ENCODE peak calls at places on chromosomes 4 and X, in five cellular contexts. O, T, J, D and P are unnamed samples. For H3K36me3, the result is how much of the 10 kb centered on the place peaks cover.

GRCh38 chrX:24858004-24858746 is 157.6 kb downstream of the ARX start:
- DNase-seq in O (no peak), T (no peak), D (no peak), J (no peak), P (no peak)

GRCh38 chrX:28586891-28587635 is at the start of gene IL1RAPL1:
- DNase-seq in D (no peak), T (no peak), J (peak), O (no peak), P (no peak)

GRCh38 chrX:101956556-101956955 is 24.7 kb upstream of the ZMAT1 start:
- DNase-seq in T (no peak), O (no peak), D (no peak), J (no peak), P (no peak)

GRCh38 chr4:166195101-166195500 is 322.1 kb downstream of the TLL1 start:
- DNase-seq in D (no peak), J (no peak), O (no peak), T (no peak), P (no peak)

GRCh38 chr4:167290684-167291083 is 56.4 kb upstream of the SPOCK3 start:
- DNase-seq in T (no peak), O (no peak), J (no peak), D (no peak), P (no peak)

GRCh38 chr4:145824469-145824868 is 114.2 kb downstream of the ZNF827 start:
- DNase-seq in O (no peak), J (peak), T (no peak), D (no peak), P (no peak)

GRCh38 chrX:77527233-77528001 is 80.2 kb downstream of the FGF16 start:
- DNase-seq in O (peak), D (no peak), J (peak), T (no peak), P (peak)

GRCh38 chrX:107826286-107827136 is 845 bp downstream of the MID2 start:
- DNase-seq in D (peak), T (peak), J (peak), O (peak), P (peak)

GRCh38 chrX:116607766-116608165 is 145.0 kb upstream of the CT83 start:
- DNase-seq in J (no peak), O (no peak), D (no peak), T (no peak), P (no peak)

GRCh38 chr4:26931961-26932360 is 71.3 kb downstream of the STIM2 start:
- DNase-seq in J (no peak), D (no peak), O (no peak), T (no peak), P (no peak)

GRCh38 chr4:39526810-39527295 is 386 bp downstream of the UGDH start:
- DNase-seq in O (no peak), J (no peak), D (no peak), T (no peak), P (peak)

GRCh38 chrX:148620023-148620422 is 119.6 kb downstream of the AFF2 start:
- DNase-seq in T (no peak), O (no peak), D (no peak), J (no peak), P (no peak)

GRCh38 chr4:25076625-25077413 is 46.1 kb upstream of the LGI2 start:
- DNase-seq in O (no peak), D (no peak), T (no peak), J (no peak), P (no peak)

GRCh38 chr4:181688416-181688815 is 554.8 kb upstream of the TENM3 start:
- DNase-seq in J (no peak), T (no peak), D (no peak), O (no peak), P (no peak)

GRCh38 chrX:24513416-24513815 is 48.3 kb downstream of the PDK3 start:
- DNase-seq in O (no peak), D (no peak), J (no peak), T (no peak), P (no peak)

GRCh38 chr4:95524184-95524583 is 24.6 kb downstream of the UNC5C start:
- DNase-seq in O (no peak), T (no peak), J (no peak), D (no peak), P (no peak)

GRCh38 chrX:133405498-133406180 is 9.7 kb downstream of the GPC4 start:
- DNase-seq in O (no peak), D (no peak), J (peak), T (no peak), P (no peak)

GRCh38 chr4:99749445-99750391 is 66.9 kb upstream of the DAPP1 start:
- DNase-seq in O (no peak), J (no peak), D (no peak), T (no peak), P (no peak)

GRCh38 chr4:1632109-1633104 is 51.7 kb downstream of the FAM53A start:
- DNase-seq in D (no peak), J (no peak), O (no peak), T (no peak), P (no peak)

GRCh38 chr4:54566608-54567007 is 91.1 kb upstream of the KIT start:
- DNase-seq in J (peak), O (no peak), D (no peak), T (no peak), P (no peak)

GRCh38 chrX:285076-285677 is 4.0 kb downstream of the PLCXD1 start:
- DNase-seq in J (no peak), O (no peak), T (no peak), D (no peak), P (no peak)

GRCh38 chr4:184097240-184097619 is 120.4 kb downstream of the ENPP6 start:
- DNase-seq in D (no peak), T (no peak), J (peak), O (peak), P (peak)
- TF ChIP-seq CTCF in D (no peak), T (no peak), J (peak), O (peak), P (peak)

GRCh38 chrX:9383655-9384054 is 81.2 kb upstream of the TBL1X start:
- DNase-seq in D (no peak), O (no peak), T (no peak), J (no peak), P (no peak)

GRCh38 chrX:9374537-9374936 is 90.3 kb upstream of the TBL1X start:
- DNase-seq in D (peak), T (peak), J (no peak), O (no peak), P (no peak)

GRCh38 chrX:9378980-9379696 is 85.7 kb upstream of the TBL1X start:
- DNase-seq in D (no peak), O (no peak), J (no peak), T (peak), P (no peak)

DNA sequence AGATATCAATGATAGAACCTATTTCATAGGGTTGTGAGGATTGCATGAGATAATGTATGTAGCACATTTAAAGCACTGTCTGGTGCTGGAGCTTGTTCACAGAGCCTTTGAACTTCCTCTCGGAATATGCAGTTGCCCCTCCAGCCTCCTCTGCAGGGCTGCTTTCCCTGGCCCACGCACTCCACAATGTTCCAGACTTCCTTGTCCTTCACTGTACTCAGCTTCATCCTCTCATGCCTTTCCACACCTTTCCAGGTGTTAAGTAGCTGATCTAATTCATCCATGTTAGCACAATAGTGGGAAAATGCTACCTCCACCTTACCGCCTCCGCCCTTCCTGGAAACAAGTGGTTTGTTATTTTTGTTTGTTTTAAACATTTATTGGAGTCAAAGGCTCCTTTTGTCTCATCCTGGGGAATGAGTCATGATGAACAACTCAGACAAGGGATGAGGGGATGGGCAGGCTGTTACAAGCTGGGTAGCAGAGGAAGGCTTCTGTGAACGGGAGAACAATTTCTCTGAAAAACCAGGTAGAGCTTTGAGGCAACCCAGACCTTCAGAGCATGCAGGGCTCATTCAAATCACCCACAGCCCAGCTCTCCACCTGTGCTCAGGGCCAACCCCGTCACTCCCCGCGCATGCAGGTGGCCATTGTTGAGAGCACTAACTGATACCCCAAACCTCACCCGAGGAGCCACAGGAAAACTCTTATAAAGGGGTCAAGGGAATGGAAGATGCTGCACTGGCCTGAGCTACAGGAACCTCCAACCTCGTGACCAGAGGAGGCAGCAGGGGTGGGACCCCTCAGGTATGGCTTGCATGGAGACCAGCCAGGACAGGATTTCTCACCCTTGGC is 84.9 kb upstream of the TBL1X start:
- DNase-seq in T (peak), O (no peak), D (no peak), J (no peak), P (no peak)
- H3K27ac ChIP-seq in T (peak), O (no peak), D (no peak), J (no peak), P (no peak)

DNA sequence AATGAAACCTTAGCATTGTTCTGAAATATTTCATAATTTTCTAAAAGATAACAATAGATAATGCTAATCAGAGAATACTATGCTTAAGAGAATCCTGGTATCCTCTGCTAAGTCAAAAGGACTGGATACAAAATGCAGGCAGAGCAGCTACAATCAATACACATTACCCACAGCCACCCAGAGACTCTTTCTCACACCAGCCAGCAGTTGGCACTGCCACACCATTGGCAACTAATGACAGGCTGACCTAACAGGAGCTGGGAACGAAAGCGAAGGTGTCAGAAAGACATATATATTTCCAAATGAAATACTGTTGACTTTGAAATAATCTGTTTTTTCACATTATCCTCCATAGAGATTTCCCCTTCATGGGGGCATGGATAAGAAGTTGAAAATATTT is 122.6 kb upstream of the PLAC1 start:
- DNase-seq in D (no peak), O (no peak), J (no peak), T (no peak), P (no peak)
- H3K36me3 ChIP-seq in D (under half), O (under half), J (under half), T (under half), P (under half)

GRCh38 chr4:7462509-7462971 is 27.8 kb upstream of the PSAPL1 start:
- DNase-seq in O (peak), D (no peak), T (no peak), J (peak), P (no peak)
- TF ChIP-seq CTCF in O (peak), D (no peak), T (no peak), J (peak), P (no peak)

DNA sequence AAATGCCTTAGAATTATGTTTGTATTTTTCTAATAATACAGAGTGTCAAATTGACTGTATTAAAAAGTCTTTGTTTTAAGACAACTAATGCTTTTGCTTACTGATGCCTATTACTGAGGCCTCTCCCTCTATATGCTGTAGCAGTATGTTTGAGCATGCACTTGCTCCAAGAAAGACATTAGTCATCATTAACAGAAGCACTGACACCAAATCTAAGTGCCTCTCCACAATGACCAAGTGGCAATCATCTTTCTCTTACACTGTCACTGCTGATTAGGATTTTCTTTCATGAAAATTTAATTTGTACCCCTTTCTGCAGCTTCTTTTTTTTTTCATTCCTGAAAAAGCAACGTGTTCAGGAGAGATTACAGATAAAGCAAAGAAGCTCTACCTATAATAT is 11.1 kb upstream of the MAB21L2 start:
- DNase-seq in T (no peak), J (no peak), D (no peak), O (no peak), P (no peak)
- H3K27ac ChIP-seq in T (no peak), J (no peak), D (no peak), O (no peak), P (no peak)

GRCh38 chr4:2688697-2689096 is 67.4 kb downstream of the TNIP2 start:
- DNase-seq in J (no peak), D (no peak), O (no peak), T (no peak), P (no peak)

GRCh38 chr4:2691952-2692435 is 64.1 kb downstream of the TNIP2 start:
- DNase-seq in J (no peak), T (no peak), D (no peak), O (no peak), P (no peak)

GRCh38 chr4:2689825-2690700 is 66.1 kb downstream of the TNIP2 start:
- DNase-seq in J (no peak), O (no peak), T (no peak), D (no peak), P (no peak)

GRCh38 chr4:2689114-2689513 is 67.0 kb downstream of the TNIP2 start:
- DNase-seq in O (no peak), D (no peak), J (no peak), T (no peak), P (no peak)

DNA sequence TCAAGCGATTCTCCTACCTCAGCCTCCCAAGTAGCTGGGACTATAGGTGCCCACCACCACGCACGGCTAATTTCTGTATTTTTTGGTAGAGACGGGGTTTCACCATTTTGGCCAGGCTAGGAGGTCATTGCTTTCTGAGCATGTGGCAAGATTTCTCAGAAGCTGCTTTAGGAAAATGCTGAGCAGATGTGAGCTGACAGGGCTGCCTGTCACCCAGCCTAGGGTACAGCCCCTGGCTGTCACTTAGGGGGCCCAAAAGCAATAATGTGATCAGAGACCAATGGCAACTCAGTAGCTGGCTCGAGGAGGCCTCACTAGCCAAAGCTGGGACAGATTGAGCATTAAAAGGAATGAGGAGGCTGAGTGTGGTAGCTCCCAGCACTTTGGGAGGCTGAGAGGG is 64.8 kb downstream of the TNIP2 start:
- DNase-seq in T (no peak), J (no peak), O (no peak), D (no peak), P (no peak)
- H3K36me3 ChIP-seq in T (under half), J (half or more), O (half or more), D (under half), P (under half)